ENCODE peak calls at places on chromosomes 7 and 10, in six cellular contexts. One of them, this sample, is unnamed.

GRCh38 chr7:85489498-85489897 is 302.6 kb upstream of the SEMA3D start:
- DNase-seq in IMR-90: peak; percentile 95
- DNase-seq in heart left ventricle: no peak
- DNase-seq in HCT116: peak; percentile 8
- DNase-seq in HepG2: no peak
- DNase-seq in uterus: no peak
- DNase-seq in this sample: no peak

GRCh38 chr10:132387723-132388210 is 9.2 kb upstream of the PWWP2B start:
- DNase-seq in HepG2: peak; percentile 29
- DNase-seq in uterus: peak; percentile 76
- DNase-seq in IMR-90: peak; percentile 36
- DNase-seq in HCT116: no peak
- DNase-seq in heart left ventricle: peak; percentile 90
- DNase-seq in this sample: peak; percentile 80

GRCh38 chr10:77325233-77325537 is 312.4 kb downstream of the KCNMA1 start:
- DNase-seq in heart left ventricle: no peak
- DNase-seq in HCT116: no peak
- DNase-seq in IMR-90: no peak
- DNase-seq in HepG2: no peak
- DNase-seq in uterus: no peak
- DNase-seq in this sample: peak; percentile 32

GRCh38 chr7:137715546-137715945 is 131.2 kb downstream of the DGKI start:
- DNase-seq in heart left ventricle: no peak
- DNase-seq in HCT116: no peak
- DNase-seq in IMR-90: peak; percentile 36
- DNase-seq in uterus: no peak
- DNase-seq in HepG2: no peak
- DNase-seq in this sample: no peak

GRCh38 chr7:29289156-29290021 is 94.8 kb downstream of the CHN2 start:
- DNase-seq in heart left ventricle: no peak
- DNase-seq in IMR-90: no peak
- DNase-seq in uterus: no peak
- DNase-seq in HepG2: peak; percentile 63
- DNase-seq in HCT116: no peak
- DNase-seq in this sample: no peak

GRCh38 chr7:26990268-26990667 is 105.5 kb downstream of the HOXA1 start:
- DNase-seq in uterus: no peak
- DNase-seq in heart left ventricle: no peak
- DNase-seq in IMR-90: peak; percentile 33
- DNase-seq in HCT116: no peak
- DNase-seq in HepG2: no peak
- DNase-seq in this sample: no peak

GRCh38 chr7:127824682-127825081 is 172.7 kb downstream of the SND1 start:
- DNase-seq in HCT116: no peak
- DNase-seq in HepG2: peak; percentile 20
- DNase-seq in uterus: no peak
- DNase-seq in IMR-90: no peak
- DNase-seq in heart left ventricle: no peak
- DNase-seq in this sample: no peak

GRCh38 chr10:63670291-63670898 is 149.2 kb downstream of the REEP3 start:
- DNase-seq in HCT116: no peak
- DNase-seq in heart left ventricle: no peak
- DNase-seq in uterus: no peak
- DNase-seq in IMR-90: no peak
- DNase-seq in HepG2: no peak
- DNase-seq in this sample: no peak

GRCh38 chr7:23680417-23681405 is 712 bp downstream of the FAM221A start:
- DNase-seq in HCT116: no peak
- DNase-seq in uterus: peak; percentile 34
- DNase-seq in heart left ventricle: peak; percentile 72
- DNase-seq in IMR-90: peak; percentile 62
- DNase-seq in HepG2: no peak
- DNase-seq in this sample: peak; percentile 82

GRCh38 chr7:107860981-107861652 is 29.9 kb upstream of the DLD start:
- DNase-seq in uterus: no peak
- DNase-seq in IMR-90: peak; percentile 7
- DNase-seq in HepG2: no peak
- DNase-seq in heart left ventricle: no peak
- DNase-seq in HCT116: no peak
- DNase-seq in this sample: no peak

GRCh38 chr10:133278577-133279265 is 2.1 kb upstream of the ADAM8 start:
- DNase-seq in uterus: no peak
- DNase-seq in HCT116: no peak
- DNase-seq in heart left ventricle: peak; percentile 82
- DNase-seq in HepG2: peak; percentile 72
- DNase-seq in IMR-90: peak; percentile 49
- DNase-seq in this sample: peak; percentile 74

GRCh38 chr7:141676618-141677017 is 25.3 kb downstream of the DENND11 start:
- DNase-seq in HCT116: no peak
- DNase-seq in HepG2: no peak
- DNase-seq in IMR-90: no peak
- DNase-seq in heart left ventricle: no peak
- DNase-seq in uterus: no peak
- DNase-seq in this sample: no peak

GRCh38 chr10:112843623-112844022 is 106.4 kb upstream of the TCF7L2 start:
- DNase-seq in uterus: no peak
- DNase-seq in IMR-90: no peak
- DNase-seq in HCT116: no peak
- DNase-seq in HepG2: peak; percentile 55
- DNase-seq in heart left ventricle: no peak
- DNase-seq in this sample: no peak

GRCh38 chr7:94907420-94908203 is at the start of gene PPP1R9A:
- DNase-seq in uterus: peak; percentile 31
- DNase-seq in HepG2: peak; percentile 63
- DNase-seq in IMR-90: no peak
- DNase-seq in heart left ventricle: peak; percentile 60
- DNase-seq in HCT116: peak; percentile 21
- DNase-seq in this sample: peak; percentile 70

GRCh38 chr10:42969147-42969546 is 107.7 kb upstream of the RET start:
- DNase-seq in IMR-90: no peak
- DNase-seq in uterus: no peak
- DNase-seq in heart left ventricle: peak; percentile 21
- DNase-seq in HCT116: no peak
- DNase-seq in HepG2: no peak
- DNase-seq in this sample: no peak

GRCh38 chr7:56083150-56083785 is 9.5 kb downstream of the PHKG1 start:
- DNase-seq in IMR-90: no peak
- DNase-seq in HepG2: no peak
- DNase-seq in heart left ventricle: peak; percentile 79
- DNase-seq in HCT116: no peak
- DNase-seq in uterus: no peak
- DNase-seq in this sample: peak; percentile 75

GRCh38 chr10:114297136-114297705 is 58.2 kb downstream of the VWA2 start:
- DNase-seq in HCT116: no peak
- DNase-seq in HepG2: no peak
- DNase-seq in IMR-90: no peak
- DNase-seq in heart left ventricle: peak; percentile 34
- DNase-seq in uterus: no peak
- DNase-seq in this sample: no peak

GRCh38 chr10:64430690-64431323 is 909.6 kb downstream of the REEP3 start:
- DNase-seq in HepG2: peak; percentile 5
- DNase-seq in uterus: no peak
- DNase-seq in HCT116: peak; percentile 32
- DNase-seq in heart left ventricle: no peak
- DNase-seq in IMR-90: no peak
- DNase-seq in this sample: peak; percentile 5

GRCh38 chr10:46106410-46107255 is 60.6 kb upstream of the MSMB start:
- DNase-seq in uterus: peak; percentile 55
- DNase-seq in heart left ventricle: peak; percentile 84
- DNase-seq in IMR-90: peak; percentile 12
- DNase-seq in HepG2: peak; percentile 73
- DNase-seq in HCT116: peak; percentile 21
- DNase-seq in this sample: peak; percentile 46

GRCh38 chr7:12549106-12549505 is 21.4 kb upstream of the SCIN start:
- DNase-seq in HCT116: no peak
- DNase-seq in HepG2: no peak
- DNase-seq in uterus: no peak
- DNase-seq in heart left ventricle: no peak
- DNase-seq in IMR-90: peak; percentile 41
- DNase-seq in this sample: no peak

GRCh38 chr7:146119016-146119415 is 2.4 kb downstream of the CNTNAP2 start:
- DNase-seq in uterus: no peak
- DNase-seq in HCT116: no peak
- DNase-seq in heart left ventricle: no peak
- DNase-seq in HepG2: no peak
- DNase-seq in IMR-90: no peak
- DNase-seq in this sample: no peak

GRCh38 chr7:41247128-41247865 is 455.6 kb downstream of the INHBA start:
- DNase-seq in uterus: no peak
- DNase-seq in heart left ventricle: no peak
- DNase-seq in HepG2: no peak
- DNase-seq in HCT116: peak; percentile 54
- DNase-seq in IMR-90: peak; percentile 74
- DNase-seq in this sample: no peak

GRCh38 chr7:143884276-143884977 is 17.5 kb downstream of the TCAF1 start:
- DNase-seq in uterus: no peak
- DNase-seq in heart left ventricle: no peak
- DNase-seq in HepG2: no peak
- DNase-seq in IMR-90: no peak
- DNase-seq in HCT116: no peak
- DNase-seq in this sample: no peak

GRCh38 chr7:143887078-143887477 is 14.9 kb downstream of the TCAF1 start:
- DNase-seq in HCT116: no peak
- DNase-seq in HepG2: no peak
- DNase-seq in IMR-90: peak; percentile 19
- DNase-seq in heart left ventricle: no peak
- DNase-seq in uterus: no peak
- DNase-seq in this sample: no peak

GRCh38 chr7:143882611-143883078 is 19.3 kb downstream of the TCAF1 start:
- DNase-seq in uterus: peak; percentile 70
- DNase-seq in HCT116: no peak
- DNase-seq in HepG2: peak; percentile 79
- DNase-seq in IMR-90: peak; percentile 56
- DNase-seq in heart left ventricle: peak; percentile 87
- DNase-seq in this sample: peak; percentile 32

GRCh38 chr7:143885951-143886350 is 16.0 kb downstream of the TCAF1 start:
- DNase-seq in HepG2: no peak
- DNase-seq in IMR-90: no peak
- DNase-seq in HCT116: no peak
- DNase-seq in heart left ventricle: no peak
- DNase-seq in uterus: no peak
- DNase-seq in this sample: no peak

DNA sequence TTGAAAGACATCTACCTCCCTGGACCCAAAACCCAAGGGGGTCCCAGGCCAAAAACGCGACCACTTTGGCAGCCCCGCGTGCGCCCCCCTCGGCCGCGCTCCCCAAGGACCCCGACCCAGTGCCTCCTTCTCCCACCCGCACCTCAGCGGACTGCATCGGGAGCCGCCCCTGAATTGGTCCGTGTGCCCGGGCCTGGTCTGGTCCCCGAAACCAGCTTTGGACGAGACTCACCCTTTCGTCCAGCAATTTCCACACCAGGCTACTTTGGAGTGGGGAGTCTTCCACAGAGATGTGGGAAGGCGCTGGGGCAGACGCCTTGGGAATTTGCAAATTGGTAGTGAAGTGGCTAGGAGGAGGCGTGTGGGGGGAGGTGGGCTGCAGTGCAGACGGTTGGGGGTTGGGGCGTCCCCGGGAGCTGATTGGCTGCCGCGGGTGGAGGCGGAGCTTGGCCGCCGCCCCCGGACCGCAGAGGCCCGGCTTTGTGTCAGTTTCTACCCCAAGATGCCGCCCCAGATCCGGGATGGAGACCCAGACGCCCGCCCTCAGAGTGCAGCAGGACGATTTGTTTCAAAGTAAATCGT is 16.9 kb downstream of the TCAF1 start:
- DNase-seq in uterus: peak; percentile 68
- DNase-seq in HCT116: no peak
- DNase-seq in HepG2: no peak
- DNase-seq in heart left ventricle: no peak
- DNase-seq in IMR-90: peak; percentile 72
- DNase-seq in this sample: peak; percentile 30
- TF ChIP-seq POLR2A in uterus: no peak
- TF ChIP-seq POLR2A in HCT116: no peak
- TF ChIP-seq POLR2A in HepG2: no peak
- TF ChIP-seq POLR2A in heart left ventricle: no peak
- TF ChIP-seq POLR2A in IMR-90: no peak
- TF ChIP-seq POLR2A in this sample: no peak

DNA sequence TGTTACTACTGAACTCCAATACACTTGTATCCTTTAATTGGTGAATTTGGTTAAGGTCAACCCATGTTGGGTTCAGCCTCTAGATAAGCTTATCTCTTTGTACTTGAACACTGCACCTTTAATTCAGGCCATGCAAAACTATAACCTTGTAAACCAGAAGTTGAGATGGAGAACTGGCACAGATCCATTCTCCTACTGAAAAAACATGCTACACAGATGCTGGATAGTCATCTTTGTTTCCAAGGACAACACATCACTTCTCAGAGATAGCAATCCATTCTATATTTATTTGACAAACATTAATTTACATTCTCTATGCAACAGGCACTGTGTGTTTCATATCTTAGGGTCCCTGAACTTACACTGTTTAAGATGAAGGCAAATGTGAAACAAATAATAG is 2.9 kb upstream of the CDK14 start:
- DNase-seq in heart left ventricle: no peak
- DNase-seq in HepG2: no peak
- DNase-seq in uterus: no peak
- DNase-seq in HCT116: no peak
- DNase-seq in IMR-90: no peak
- DNase-seq in this sample: no peak
- H3K4me3 ChIP-seq in heart left ventricle: no peak overlapping the region
- H3K4me3 ChIP-seq in HepG2: no peak overlapping the region
- H3K4me3 ChIP-seq in uterus: no peak overlapping the region
- H3K4me3 ChIP-seq in HCT116: no peak overlapping the region
- H3K4me3 ChIP-seq in IMR-90: no peak overlapping the region
- H3K4me3 ChIP-seq in this sample: no peak overlapping the region

GRCh38 chr7:75738975-75739795 is 444 bp upstream of the HIP1 start:
- DNase-seq in HCT116: peak; percentile 95
- DNase-seq in HepG2: peak; percentile 92
- DNase-seq in heart left ventricle: peak; percentile 100
- DNase-seq in uterus: peak; percentile 99
- DNase-seq in IMR-90: peak; percentile 98
- DNase-seq in this sample: peak; percentile 100
- TF ChIP-seq POLR2A in HCT116: no peak
- TF ChIP-seq POLR2A in HepG2: no peak
- TF ChIP-seq POLR2A in heart left ventricle: no peak
- TF ChIP-seq POLR2A in uterus: peak; percentile 66
- TF ChIP-seq POLR2A in IMR-90: peak; percentile 51
- TF ChIP-seq POLR2A in this sample: peak; percentile 59

GRCh38 chr7:39130304-39130703 is 152.6 kb downstream of the POU6F2 start:
- DNase-seq in uterus: no peak
- DNase-seq in HepG2: no peak
- DNase-seq in IMR-90: no peak
- DNase-seq in HCT116: no peak
- DNase-seq in heart left ventricle: no peak
- DNase-seq in this sample: no peak

GRCh38 chr7:39132306-39132705 is 154.6 kb downstream of the POU6F2 start:
- DNase-seq in heart left ventricle: no peak
- DNase-seq in HepG2: no peak
- DNase-seq in HCT116: no peak
- DNase-seq in IMR-90: no peak
- DNase-seq in uterus: no peak
- DNase-seq in this sample: no peak

GRCh38 chr7:39127058-39127457 is 149.3 kb downstream of the POU6F2 start:
- DNase-seq in IMR-90: no peak
- DNase-seq in HCT116: no peak
- DNase-seq in HepG2: no peak
- DNase-seq in heart left ventricle: no peak
- DNase-seq in uterus: no peak
- DNase-seq in this sample: no peak

GRCh38 chr7:39133088-39133487 is 155.4 kb downstream of the POU6F2 start:
- DNase-seq in HCT116: no peak
- DNase-seq in HepG2: no peak
- DNase-seq in uterus: no peak
- DNase-seq in heart left ventricle: no peak
- DNase-seq in IMR-90: no peak
- DNase-seq in this sample: no peak

GRCh38 chr7:39130740-39131538 is 153.2 kb downstream of the POU6F2 start:
- DNase-seq in IMR-90: no peak
- DNase-seq in uterus: no peak
- DNase-seq in HCT116: no peak
- DNase-seq in heart left ventricle: no peak
- DNase-seq in HepG2: no peak
- DNase-seq in this sample: peak; percentile 35
- H3K4me3 ChIP-seq in IMR-90: no peak overlapping the region
- H3K4me3 ChIP-seq in uterus: no peak overlapping the region
- H3K4me3 ChIP-seq in HCT116: no peak overlapping the region
- H3K4me3 ChIP-seq in heart left ventricle: no peak overlapping the region
- H3K4me3 ChIP-seq in HepG2: no peak overlapping the region
- H3K4me3 ChIP-seq in this sample: no peak overlapping the region

This sample was measured in body of pancreas.